ENCODE peak calls at places on chromosomes 7 and 10, in four cellular contexts. One of them, this sample, is unnamed.

GRCh38 chr10:131758942-131759315 is 141.9 kb upstream of the PPP2R2D start:
- DNase-seq in pancreas: no peak
- DNase-seq in ovary: no peak
- DNase-seq in HCT116: no peak
- DNase-seq in this sample: no peak

GRCh38 chr7:56105508-56105907 is 768 bp downstream of the CHCHD2 start:
- DNase-seq in pancreas: peak; percentile 39
- DNase-seq in ovary: no peak
- DNase-seq in HCT116: peak; percentile 39
- DNase-seq in this sample: no peak

GRCh38 chr10:81920213-81920829 is 45.3 kb downstream of the NRG3 start:
- DNase-seq in pancreas: no peak
- DNase-seq in ovary: no peak
- DNase-seq in HCT116: no peak
- DNase-seq in this sample: no peak

GRCh38 chr10:77249901-77250459 is 387.6 kb downstream of the KCNMA1 start:
- DNase-seq in pancreas: no peak
- DNase-seq in ovary: no peak
- DNase-seq in HCT116: no peak
- DNase-seq in this sample: no peak

GRCh38 chr10:69222157-69223027 is 2.3 kb downstream of the HKDC1 start:
- DNase-seq in pancreas: no peak
- DNase-seq in ovary: no peak
- DNase-seq in HCT116: peak; percentile 83
- DNase-seq in this sample: no peak

GRCh38 chr7:38507379-38507778 is 123.8 kb downstream of the AMPH start:
- DNase-seq in pancreas: no peak
- DNase-seq in ovary: no peak
- DNase-seq in HCT116: no peak
- DNase-seq in this sample: no peak

GRCh38 chr7:150978136-150978789 is at the start of gene KCNH2:
- DNase-seq in pancreas: no peak
- DNase-seq in ovary: peak; percentile 66
- DNase-seq in HCT116: no peak
- DNase-seq in this sample: no peak

GRCh38 chr7:10474048-10474447 is 499.6 kb upstream of the PHF14 start:
- DNase-seq in pancreas: no peak
- DNase-seq in ovary: no peak
- DNase-seq in HCT116: no peak
- DNase-seq in this sample: no peak

GRCh38 chr7:26675143-26675887 is 189.1 kb downstream of the SKAP2 start:
- DNase-seq in pancreas: no peak
- DNase-seq in ovary: no peak
- DNase-seq in HCT116: no peak
- DNase-seq in this sample: no peak

GRCh38 chr7:55019691-55020480 is 1.1 kb downstream of the EGFR start:
- DNase-seq in pancreas: peak; percentile 79
- DNase-seq in ovary: peak; percentile 57
- DNase-seq in HCT116: no peak
- DNase-seq in this sample: peak; percentile 77

GRCh38 chr10:111360260-111360925 is 283.6 kb downstream of the ADRA2A start:
- DNase-seq in pancreas: no peak
- DNase-seq in ovary: peak; percentile 36
- DNase-seq in HCT116: peak; percentile 64
- DNase-seq in this sample: no peak

GRCh38 chr7:9391984-9392383 is 958.6 kb downstream of the NXPH1 start:
- DNase-seq in pancreas: no peak
- DNase-seq in ovary: no peak
- DNase-seq in HCT116: no peak
- DNase-seq in this sample: no peak

GRCh38 chr10:58972576-58973234 is 203.7 kb upstream of the PHYHIPL start:
- DNase-seq in pancreas: no peak
- DNase-seq in ovary: no peak
- DNase-seq in HCT116: no peak
- DNase-seq in this sample: no peak

GRCh38 chr10:59675812-59676211 is 33.8 kb downstream of the SLC16A9 start:
- DNase-seq in pancreas: no peak
- DNase-seq in ovary: no peak
- DNase-seq in HCT116: no peak
- DNase-seq in this sample: no peak

GRCh38 chr7:146661435-146661834 is 544.8 kb downstream of the CNTNAP2 start:
- DNase-seq in pancreas: no peak
- DNase-seq in ovary: no peak
- DNase-seq in HCT116: no peak
- DNase-seq in this sample: no peak

GRCh38 chr7:149880871-149881301 is 7.1 kb downstream of the ATP6V0E2 start:
- DNase-seq in pancreas: no peak
- DNase-seq in ovary: no peak
- DNase-seq in HCT116: no peak
- DNase-seq in this sample: peak; percentile 59

GRCh38 chr7:86644282-86645173 is 819 bp downstream of the GRM3 start:
- DNase-seq in pancreas: peak; percentile 68
- DNase-seq in ovary: no peak
- DNase-seq in HCT116: no peak
- DNase-seq in this sample: no peak

GRCh38 chr10:132460071-132460470 is 63.1 kb downstream of the PWWP2B start:
- DNase-seq in pancreas: peak; percentile 49
- DNase-seq in ovary: peak; percentile 22
- DNase-seq in HCT116: no peak
- DNase-seq in this sample: no peak

GRCh38 chr10:73218466-73219191 is 28.4 kb downstream of the DNAJC9 start:
- DNase-seq in pancreas: no peak
- DNase-seq in ovary: no peak
- DNase-seq in HCT116: peak; percentile 19
- DNase-seq in this sample: no peak

GRCh38 chr10:127977368-127978009 is 70.6 kb downstream of the PTPRE start:
- DNase-seq in pancreas: no peak
- DNase-seq in ovary: peak; percentile 37
- DNase-seq in HCT116: no peak
- DNase-seq in this sample: peak; percentile 83

GRCh38 chr10:5809541-5810154 is 3.6 kb downstream of the GDI2 start:
- DNase-seq in pancreas: no peak
- DNase-seq in ovary: no peak
- DNase-seq in HCT116: no peak
- DNase-seq in this sample: no peak
- H3K4me3 ChIP-seq in pancreas: no peak overlapping the region
- H3K4me3 ChIP-seq in ovary: no peak overlapping the region
- H3K4me3 ChIP-seq in HCT116: no peak overlapping the region
- H3K4me3 ChIP-seq in this sample: peak overlapping the region; percentile 17

DNA sequence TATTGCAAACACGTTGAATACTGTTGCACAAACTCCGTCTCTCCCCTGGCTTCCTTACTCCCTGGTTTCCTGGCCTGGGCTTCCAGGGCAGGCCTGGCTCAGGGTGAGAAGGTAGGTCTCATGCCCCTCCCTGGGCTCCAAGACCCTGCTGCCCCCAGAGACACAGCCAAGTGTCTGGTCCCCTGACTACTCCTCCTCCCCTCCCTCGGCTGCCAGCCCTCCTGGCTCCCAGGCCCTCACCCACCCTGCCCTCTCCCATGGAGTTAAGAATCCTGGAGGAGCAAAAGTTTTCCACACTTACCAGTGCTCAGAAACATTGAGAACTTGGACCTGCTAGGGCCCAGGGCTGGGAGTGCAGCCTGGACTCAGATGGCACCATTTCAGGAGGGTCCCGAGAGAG is 47.2 kb upstream of the RABGEF1 start:
- DNase-seq in pancreas: no peak
- DNase-seq in ovary: no peak
- DNase-seq in HCT116: no peak
- DNase-seq in this sample: no peak
- H3K27ac ChIP-seq in pancreas: no peak overlapping the region
- H3K27ac ChIP-seq in ovary: no peak overlapping the region
- H3K27ac ChIP-seq in HCT116: no peak overlapping the region
- H3K27ac ChIP-seq in this sample: no peak overlapping the region

GRCh38 chr7:73706122-73707044 is 13.1 kb downstream of the STX1A start:
- DNase-seq in pancreas: no peak
- DNase-seq in ovary: no peak
- DNase-seq in HCT116: peak; percentile 68
- DNase-seq in this sample: no peak
- H3K4me3 ChIP-seq in pancreas: no peak overlapping the region
- H3K4me3 ChIP-seq in ovary: no peak overlapping the region
- H3K4me3 ChIP-seq in HCT116: peak overlapping the region; percentile 13
- H3K4me3 ChIP-seq in this sample: no peak overlapping the region

DNA sequence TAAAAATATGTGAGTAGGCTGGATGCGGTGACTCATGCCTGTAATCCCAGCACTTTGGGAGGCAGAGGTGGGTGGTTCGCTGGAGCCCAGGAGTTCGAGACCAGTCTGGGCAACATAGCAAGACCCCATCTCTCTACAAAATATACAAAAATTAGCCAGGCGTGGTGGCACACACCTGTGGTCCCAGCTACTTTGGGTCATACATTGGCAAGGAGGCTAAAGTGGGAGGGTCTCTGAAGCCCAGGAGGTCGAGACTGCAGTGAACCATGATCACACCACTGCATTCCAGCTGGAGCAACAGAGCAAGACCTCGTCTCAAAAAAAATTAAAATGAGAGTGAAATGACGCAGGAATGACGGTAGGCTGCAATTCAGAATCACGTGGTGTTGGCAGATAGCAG is 64.7 kb upstream of the SH2B2 start:
- DNase-seq in pancreas: no peak
- DNase-seq in ovary: no peak
- DNase-seq in HCT116: no peak
- DNase-seq in this sample: no peak
- H3K27ac ChIP-seq in pancreas: no peak overlapping the region
- H3K27ac ChIP-seq in ovary: no peak overlapping the region
- H3K27ac ChIP-seq in HCT116: no peak overlapping the region
- H3K27ac ChIP-seq in this sample: no peak overlapping the region

GRCh38 chr7:100682991-100683658 is 9.6 kb downstream of the GNB2 start:
- DNase-seq in pancreas: peak; percentile 53
- DNase-seq in ovary: peak; percentile 25
- DNase-seq in HCT116: no peak
- DNase-seq in this sample: no peak
- H3K4me3 ChIP-seq in pancreas: no peak overlapping the region
- H3K4me3 ChIP-seq in ovary: no peak overlapping the region
- H3K4me3 ChIP-seq in HCT116: no peak overlapping the region
- H3K4me3 ChIP-seq in this sample: no peak overlapping the region

GRCh38 chr10:4525095-4525494 is 300.9 kb upstream of the AKR1E2 start:
- DNase-seq in pancreas: no peak
- DNase-seq in ovary: no peak
- DNase-seq in HCT116: no peak
- DNase-seq in this sample: no peak

GRCh38 chr10:4522296-4523000 is 303.6 kb upstream of the AKR1E2 start:
- DNase-seq in pancreas: no peak
- DNase-seq in ovary: no peak
- DNase-seq in HCT116: no peak
- DNase-seq in this sample: no peak

GRCh38 chr10:4527281-4527960 is 298.6 kb upstream of the AKR1E2 start:
- DNase-seq in pancreas: no peak
- DNase-seq in ovary: no peak
- DNase-seq in HCT116: no peak
- DNase-seq in this sample: no peak

GRCh38 chr10:4529266-4529665 is 296.7 kb upstream of the AKR1E2 start:
- DNase-seq in pancreas: no peak
- DNase-seq in ovary: no peak
- DNase-seq in HCT116: no peak
- DNase-seq in this sample: no peak

GRCh38 chr10:4526426-4526825 is 299.6 kb upstream of the AKR1E2 start:
- DNase-seq in pancreas: no peak
- DNase-seq in ovary: no peak
- DNase-seq in HCT116: no peak
- DNase-seq in this sample: no peak
- H3K27ac ChIP-seq in pancreas: no peak overlapping the region
- H3K27ac ChIP-seq in ovary: no peak overlapping the region
- H3K27ac ChIP-seq in HCT116: no peak overlapping the region
- H3K27ac ChIP-seq in this sample: no peak overlapping the region

This sample was measured in coronary artery.